ENCODE peak calls at places on chromosomes 6 and 20, in ten cellular contexts. L is H4, B is HepG2, N is memory B cell, C is GDM1, U is DMS53, J is GF-D8, K is Kasumi-1, S is pons, H is neural crest cell. F is an unnamed sample.

GRCh38 chr6:42140756-42141602 is 1.4 kb downstream of the C6orf132 start:
- DNase-seq in L (no peak), B (no peak), N (no peak), J (no peak), S (no peak), C (no peak), H (no peak), K (no peak), U (no peak), F (no peak)

GRCh38 chr20:40945754-40946451 is 82.7 kb upstream of the TOP1 start:
- DNase-seq in U (peak; percentile 57), L (no peak), H (peak; percentile 53), N (no peak), S (peak; percentile 75), C (peak; percentile 44), J (no peak), B (peak; percentile 72), K (peak; percentile 82), F (peak; percentile 47)

GRCh38 chr20:25194333-25194972 is 1.1 kb upstream of the ENTPD6 start:
- DNase-seq in C (no peak), N (no peak), K (no peak), J (no peak), U (no peak), L (no peak), H (no peak), B (no peak), S (no peak), F (no peak)

GRCh38 chr6:132648356-132648755 is 10.6 kb downstream of the TAAR1 start:
- DNase-seq in K (no peak), L (peak; percentile 70), N (no peak), B (no peak), H (no peak), U (peak; percentile 58), S (peak; percentile 3), J (no peak), C (peak; percentile 22), F (no peak)

GRCh38 chr6:55960344-55960743 is 85.0 kb upstream of the BMP5 start:
- DNase-seq in N (no peak), U (no peak), H (no peak), J (no peak), K (no peak), C (no peak), B (no peak), S (no peak), L (no peak), F (no peak)

GRCh38 chr6:72646604-72647485 is 25.0 kb downstream of the KCNQ5 start:
- DNase-seq in S (no peak), C (no peak), K (no peak), H (no peak), L (no peak), U (no peak), J (no peak), N (no peak), B (no peak), F (no peak)

GRCh38 chr6:169370666-169371343 is 117.2 kb upstream of the THBS2 start:
- DNase-seq in J (no peak), L (no peak), H (no peak), S (no peak), U (peak; percentile 23), N (no peak), K (no peak), B (no peak), C (no peak), F (no peak)

GRCh38 chr20:32470025-32470861 is 112.1 kb downstream of the ASXL1 start:
- DNase-seq in H (no peak), C (peak; percentile 5), L (no peak), S (no peak), K (peak; percentile 43), U (peak; percentile 62), B (peak; percentile 71), J (peak; percentile 54), N (no peak), F (no peak)

GRCh38 chr6:20674664-20675063 is 140.4 kb downstream of the CDKAL1 start:
- DNase-seq in C (no peak), J (no peak), S (no peak), L (no peak), K (no peak), N (no peak), H (no peak), U (no peak), B (no peak), F (no peak)

F was measured in D721Med.